ENCODE peak calls at places on chromosomes 5 and 9, in six cellular contexts. One of them, this sample, is unnamed.

GRCh38 chr9:19286634-19287188 is 56.2 kb downstream of the DENND4C start:
- DNase-seq in GM23338: no peak
- DNase-seq in mesothelial cell of epicardium: no peak
- DNase-seq in lung: no peak
- DNase-seq in nephron progenitor cell: no peak
- DNase-seq in NB4: no peak
- DNase-seq in this sample: no peak

GRCh38 chr5:172303090-172303995 is 19.8 kb upstream of the UBTD2 start:
- DNase-seq in nephron progenitor cell: no peak
- DNase-seq in NB4: peak; percentile 37
- DNase-seq in GM23338: no peak
- DNase-seq in lung: no peak
- DNase-seq in mesothelial cell of epicardium: peak; percentile 13
- DNase-seq in this sample: no peak

GRCh38 chr9:128216781-128217553 is 13.8 kb downstream of the DNM1 start:
- DNase-seq in NB4: no peak
- DNase-seq in mesothelial cell of epicardium: no peak
- DNase-seq in GM23338: no peak
- DNase-seq in lung: no peak
- DNase-seq in nephron progenitor cell: no peak
- DNase-seq in this sample: no peak

GRCh38 chr5:38367410-38367809 is 109.1 kb downstream of the EGFLAM start:
- DNase-seq in nephron progenitor cell: no peak
- DNase-seq in NB4: no peak
- DNase-seq in mesothelial cell of epicardium: no peak
- DNase-seq in GM23338: peak; percentile 22
- DNase-seq in lung: no peak
- DNase-seq in this sample: no peak

GRCh38 chr5:173633304-173633703 is 16.9 kb upstream of the BOD1 start:
- DNase-seq in lung: no peak
- DNase-seq in mesothelial cell of epicardium: no peak
- DNase-seq in nephron progenitor cell: no peak
- DNase-seq in NB4: no peak
- DNase-seq in GM23338: no peak
- DNase-seq in this sample: peak; percentile 59

GRCh38 chr5:1139366-1139765 is 27.5 kb upstream of the SLC12A7 start:
- DNase-seq in GM23338: no peak
- DNase-seq in lung: no peak
- DNase-seq in nephron progenitor cell: no peak
- DNase-seq in mesothelial cell of epicardium: no peak
- DNase-seq in NB4: no peak
- DNase-seq in this sample: no peak

GRCh38 chr9:129489838-129490582 is 130.9 kb downstream of the C9orf50 start:
- DNase-seq in GM23338: no peak
- DNase-seq in mesothelial cell of epicardium: no peak
- DNase-seq in lung: no peak
- DNase-seq in nephron progenitor cell: no peak
- DNase-seq in NB4: no peak
- DNase-seq in this sample: no peak

GRCh38 chr9:71816782-71817549 is 48.7 kb upstream of the CEMIP2 start:
- DNase-seq in lung: no peak
- DNase-seq in nephron progenitor cell: no peak
- DNase-seq in GM23338: no peak
- DNase-seq in NB4: no peak
- DNase-seq in mesothelial cell of epicardium: no peak
- DNase-seq in this sample: no peak

GRCh38 chr5:111762895-111763294 is 5.9 kb upstream of the NREP start:
- DNase-seq in mesothelial cell of epicardium: no peak
- DNase-seq in lung: no peak
- DNase-seq in GM23338: no peak
- DNase-seq in NB4: no peak
- DNase-seq in nephron progenitor cell: no peak
- DNase-seq in this sample: no peak

GRCh38 chr9:76684213-76684612 is 80.0 kb upstream of the PCA3 start:
- DNase-seq in NB4: no peak
- DNase-seq in GM23338: peak; percentile 27
- DNase-seq in lung: no peak
- DNase-seq in mesothelial cell of epicardium: no peak
- DNase-seq in nephron progenitor cell: no peak
- DNase-seq in this sample: no peak

GRCh38 chr5:126811515-126812198 is 34.7 kb downstream of the LMNB1 start:
- DNase-seq in NB4: peak; percentile 45
- DNase-seq in mesothelial cell of epicardium: no peak
- DNase-seq in nephron progenitor cell: no peak
- DNase-seq in GM23338: no peak
- DNase-seq in lung: no peak
- DNase-seq in this sample: no peak

GRCh38 chr9:76883341-76883740 is 22.6 kb downstream of the PRUNE2 start:
- DNase-seq in GM23338: peak; percentile 36
- DNase-seq in NB4: no peak
- DNase-seq in mesothelial cell of epicardium: no peak
- DNase-seq in lung: no peak
- DNase-seq in nephron progenitor cell: no peak
- DNase-seq in this sample: no peak

GRCh38 chr5:84115727-84116126 is 269.0 kb downstream of the EDIL3 start:
- DNase-seq in GM23338: no peak
- DNase-seq in NB4: no peak
- DNase-seq in lung: no peak
- DNase-seq in mesothelial cell of epicardium: no peak
- DNase-seq in nephron progenitor cell: no peak
- DNase-seq in this sample: no peak

GRCh38 chr5:124461857-124462423 is 284.5 kb downstream of the ZNF608 start:
- DNase-seq in NB4: no peak
- DNase-seq in nephron progenitor cell: no peak
- DNase-seq in lung: no peak
- DNase-seq in mesothelial cell of epicardium: no peak
- DNase-seq in GM23338: no peak
- DNase-seq in this sample: no peak

GRCh38 chr5:36777105-36777757 is 99.3 kb upstream of the NIPBL start:
- DNase-seq in mesothelial cell of epicardium: no peak
- DNase-seq in GM23338: peak; percentile 86
- DNase-seq in NB4: peak; percentile 17
- DNase-seq in lung: no peak
- DNase-seq in nephron progenitor cell: peak; percentile 18
- DNase-seq in this sample: no peak

GRCh38 chr9:21095561-21095960 is 17.8 kb upstream of the IFNB1 start:
- DNase-seq in lung: no peak
- DNase-seq in GM23338: no peak
- DNase-seq in mesothelial cell of epicardium: no peak
- DNase-seq in nephron progenitor cell: no peak
- DNase-seq in NB4: no peak
- DNase-seq in this sample: peak; percentile 61

GRCh38 chr5:133326361-133326760 is 274.5 kb downstream of the HSPA4 start:
- DNase-seq in lung: no peak
- DNase-seq in GM23338: no peak
- DNase-seq in mesothelial cell of epicardium: no peak
- DNase-seq in nephron progenitor cell: no peak
- DNase-seq in NB4: no peak
- DNase-seq in this sample: no peak

GRCh38 chr5:72847989-72848473 is 31.6 kb downstream of the TNPO1 start:
- DNase-seq in GM23338: peak; percentile 92
- DNase-seq in NB4: peak; percentile 94
- DNase-seq in lung: peak; percentile 90
- DNase-seq in mesothelial cell of epicardium: peak; percentile 83
- DNase-seq in nephron progenitor cell: peak; percentile 84
- DNase-seq in this sample: peak; percentile 85

DNA sequence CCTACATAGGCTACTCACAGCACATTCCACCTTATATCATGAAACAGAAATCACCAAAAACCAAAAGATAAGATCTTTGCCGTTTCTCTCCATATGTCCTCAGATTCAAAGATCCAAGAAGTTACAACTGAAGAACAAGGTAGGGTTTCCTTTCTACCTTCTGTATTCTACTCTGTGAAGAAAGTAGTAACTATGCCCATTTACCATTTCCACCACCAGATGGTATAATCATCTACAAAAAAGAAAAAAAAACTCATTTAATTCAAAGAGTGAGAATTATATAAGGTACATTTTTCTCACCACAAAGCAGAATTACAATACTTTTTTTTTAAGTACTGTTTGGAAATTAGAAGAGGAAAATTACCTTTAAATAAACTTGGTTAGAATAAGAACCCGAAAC is 172.6 kb upstream of the PTGER4 start:
- DNase-seq in nephron progenitor cell: no peak
- DNase-seq in lung: no peak
- DNase-seq in NB4: no peak
- DNase-seq in GM23338: no peak
- DNase-seq in mesothelial cell of epicardium: no peak
- DNase-seq in this sample: no peak
- TF ChIP-seq CTCF in nephron progenitor cell: no peak
- TF ChIP-seq CTCF in lung: no peak
- TF ChIP-seq CTCF in NB4: no peak
- TF ChIP-seq CTCF in GM23338: no peak
- TF ChIP-seq CTCF in mesothelial cell of epicardium: no peak
- TF ChIP-seq CTCF in this sample: peak; percentile 40

DNA sequence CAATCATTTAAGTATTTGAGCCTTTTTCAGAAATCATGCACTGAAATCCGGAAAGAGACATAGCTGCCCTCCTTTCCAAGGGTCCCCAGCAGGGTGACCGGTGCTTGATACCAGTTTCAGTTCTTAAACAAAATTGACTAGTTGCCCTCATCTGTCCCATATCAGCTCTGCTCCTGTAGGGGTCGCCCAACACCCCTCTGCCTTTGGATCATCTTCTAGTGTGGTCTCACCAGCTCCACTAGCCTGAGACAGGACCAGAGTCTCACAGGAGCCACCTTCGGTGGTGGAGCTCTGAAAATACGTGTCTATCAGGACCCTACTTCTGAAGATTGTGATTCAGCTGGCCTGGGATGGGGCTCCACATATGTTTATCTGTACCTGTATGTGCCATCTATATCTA is 428.2 kb downstream of the ENC1 start:
- DNase-seq in GM23338: peak; percentile 60
- DNase-seq in nephron progenitor cell: peak; percentile 16
- DNase-seq in mesothelial cell of epicardium: no peak
- DNase-seq in lung: no peak
- DNase-seq in NB4: peak; percentile 72
- DNase-seq in this sample: no peak
- TF ChIP-seq CTCF in GM23338: peak; percentile 70
- TF ChIP-seq CTCF in nephron progenitor cell: peak; percentile 25
- TF ChIP-seq CTCF in mesothelial cell of epicardium: no peak
- TF ChIP-seq CTCF in lung: no peak
- TF ChIP-seq CTCF in NB4: peak; percentile 59
- TF ChIP-seq CTCF in this sample: peak; percentile 67

GRCh38 chr5:142108432-142109355 is at the start of gene NDFIP1:
- DNase-seq in NB4: peak; percentile 85
- DNase-seq in lung: peak; percentile 87
- DNase-seq in mesothelial cell of epicardium: peak; percentile 84
- DNase-seq in GM23338: peak; percentile 89
- DNase-seq in nephron progenitor cell: peak; percentile 88
- DNase-seq in this sample: no peak
- TF ChIP-seq CTCF in NB4: no peak
- TF ChIP-seq CTCF in lung: no peak
- TF ChIP-seq CTCF in mesothelial cell of epicardium: no peak
- TF ChIP-seq CTCF in GM23338: no peak
- TF ChIP-seq CTCF in nephron progenitor cell: no peak
- TF ChIP-seq CTCF in this sample: peak; percentile 47

DNA sequence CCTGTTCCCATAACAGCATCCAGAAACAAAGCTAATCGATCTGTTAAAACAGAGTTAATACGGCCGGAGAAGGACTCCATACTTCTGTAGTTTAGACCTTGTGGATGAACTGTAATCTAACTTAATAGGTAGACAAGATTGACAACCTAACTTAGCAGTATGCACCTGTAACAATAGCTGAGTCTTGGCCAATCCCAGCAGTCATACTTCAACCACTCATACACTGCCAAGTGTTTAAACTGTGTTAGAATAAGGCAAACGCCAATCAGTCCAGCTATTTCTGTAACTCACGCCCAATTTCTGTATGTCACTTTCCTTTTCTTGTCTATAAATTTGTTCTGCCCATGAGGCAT is 33.7 kb upstream of the MACIR start:
- DNase-seq in NB4: no peak
- DNase-seq in mesothelial cell of epicardium: no peak
- DNase-seq in GM23338: no peak
- DNase-seq in nephron progenitor cell: no peak
- DNase-seq in lung: no peak
- DNase-seq in this sample: no peak
- TF ChIP-seq CTCF in NB4: no peak
- TF ChIP-seq CTCF in mesothelial cell of epicardium: no peak
- TF ChIP-seq CTCF in GM23338: no peak
- TF ChIP-seq CTCF in nephron progenitor cell: peak; percentile 5
- TF ChIP-seq CTCF in lung: no peak
- TF ChIP-seq CTCF in this sample: no peak

DNA sequence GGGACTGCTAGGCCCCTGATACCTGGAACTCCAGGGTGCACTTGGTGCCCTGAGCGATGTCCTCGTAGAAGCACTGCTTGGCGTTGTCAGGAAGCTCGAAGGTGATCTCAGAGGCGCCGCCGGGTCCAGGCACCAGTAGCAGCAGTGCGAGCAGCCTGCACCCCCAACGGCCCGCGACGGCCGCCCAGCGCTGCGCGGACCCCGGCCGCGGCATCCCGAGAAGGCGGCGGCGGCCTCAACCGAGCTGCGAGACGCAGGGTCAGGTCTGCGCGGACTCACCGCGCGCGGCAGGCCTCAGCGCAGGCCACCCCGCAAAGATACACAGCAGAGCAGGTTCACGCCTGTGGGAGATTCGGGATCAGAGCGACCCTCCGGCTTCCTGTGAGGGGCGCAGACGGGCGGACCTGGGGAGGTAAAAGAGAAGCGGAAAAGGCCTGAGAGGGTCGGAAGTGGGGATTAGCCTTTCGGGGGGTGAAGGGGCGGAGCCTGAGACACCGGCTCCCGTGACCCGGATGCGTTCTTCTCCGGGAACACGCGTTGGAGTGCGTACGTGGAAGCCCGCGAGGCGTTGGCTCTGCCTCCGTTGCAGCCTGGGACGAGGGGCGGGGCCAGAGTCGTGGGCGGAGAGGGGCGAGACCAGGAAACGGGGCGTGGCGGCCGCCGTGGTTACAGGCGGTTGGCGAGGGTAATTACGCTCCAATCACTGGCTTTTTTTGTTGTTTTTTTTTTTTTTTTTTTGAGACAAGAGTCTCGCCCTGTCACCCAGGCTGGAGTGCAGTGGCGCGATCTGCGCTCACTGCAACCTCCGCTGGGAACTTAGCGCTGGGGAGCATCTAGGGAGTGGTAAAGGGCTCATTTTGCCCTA is at the start of gene TMED7:
- DNase-seq in GM23338: peak; percentile 94
- DNase-seq in nephron progenitor cell: peak; percentile 99
- DNase-seq in mesothelial cell of epicardium: peak; percentile 97
- DNase-seq in NB4: peak; percentile 98
- DNase-seq in lung: peak; percentile 100
- DNase-seq in this sample: peak; percentile 85
- TF ChIP-seq CTCF in GM23338: no peak
- TF ChIP-seq CTCF in nephron progenitor cell: no peak
- TF ChIP-seq CTCF in mesothelial cell of epicardium: no peak
- TF ChIP-seq CTCF in NB4: no peak
- TF ChIP-seq CTCF in lung: no peak
- TF ChIP-seq CTCF in this sample: no peak

DNA sequence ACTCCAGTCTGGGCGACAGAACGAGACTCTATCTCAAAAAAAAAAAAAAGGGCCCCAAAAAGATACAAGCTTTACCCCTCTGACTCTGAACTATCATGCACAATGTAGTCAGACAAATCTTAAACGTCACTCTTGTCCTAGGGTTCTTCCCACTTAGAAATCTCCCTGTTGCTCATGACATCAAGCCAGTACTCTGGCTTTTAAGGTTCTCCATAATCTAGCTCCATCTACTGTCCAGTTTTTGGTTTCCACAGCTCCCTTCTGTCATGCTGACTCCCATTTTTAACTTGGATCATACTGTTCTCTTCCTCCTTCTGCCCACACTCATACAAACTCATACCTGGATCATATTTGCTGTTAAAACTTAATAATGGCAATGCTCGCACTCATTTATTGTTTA is 156.7 kb upstream of the TLX3 start:
- DNase-seq in nephron progenitor cell: no peak
- DNase-seq in NB4: peak; percentile 11
- DNase-seq in GM23338: no peak
- DNase-seq in mesothelial cell of epicardium: no peak
- DNase-seq in lung: no peak
- DNase-seq in this sample: peak; percentile 33
- TF ChIP-seq CTCF in nephron progenitor cell: no peak
- TF ChIP-seq CTCF in NB4: no peak
- TF ChIP-seq CTCF in GM23338: no peak
- TF ChIP-seq CTCF in mesothelial cell of epicardium: no peak
- TF ChIP-seq CTCF in lung: no peak
- TF ChIP-seq CTCF in this sample: peak; percentile 48